ENCODE peak calls at places on chromosomes 1 and 21, in eight cellular contexts. One of them, this sample, is unnamed.

GRCh38 chr1:11571906-11572616 is 82.2 kb downstream of the FBXO2 start:
- DNase-seq in HCT116: peak; percentile 8
- DNase-seq in Peyer's patch: no peak
- DNase-seq in heart left ventricle: peak; percentile 10
- DNase-seq in tibial nerve: no peak
- DNase-seq in spleen: peak; percentile 28
- DNase-seq in testis: no peak
- DNase-seq in right lobe of liver: no peak
- DNase-seq in this sample: no peak

GRCh38 chr1:88736633-88737248 is 52.7 kb downstream of the PKN2 start:
- DNase-seq in right lobe of liver: no peak
- DNase-seq in spleen: no peak
- DNase-seq in Peyer's patch: no peak
- DNase-seq in tibial nerve: no peak
- DNase-seq in HCT116: peak; percentile 23
- DNase-seq in heart left ventricle: no peak
- DNase-seq in testis: no peak
- DNase-seq in this sample: peak; percentile 5

GRCh38 chr1:155307247-155307740 is 1.4 kb upstream of the FDPS start:
- DNase-seq in heart left ventricle: no peak
- DNase-seq in tibial nerve: no peak
- DNase-seq in Peyer's patch: no peak
- DNase-seq in spleen: no peak
- DNase-seq in HCT116: no peak
- DNase-seq in right lobe of liver: no peak
- DNase-seq in testis: no peak
- DNase-seq in this sample: no peak

GRCh38 chr1:224408294-224408590 is 26.4 kb downstream of the WDR26 start:
- DNase-seq in tibial nerve: no peak
- DNase-seq in right lobe of liver: no peak
- DNase-seq in Peyer's patch: no peak
- DNase-seq in HCT116: no peak
- DNase-seq in heart left ventricle: no peak
- DNase-seq in testis: no peak
- DNase-seq in spleen: no peak
- DNase-seq in this sample: no peak

GRCh38 chr1:109624215-109625010 is 4.8 kb downstream of the AMPD2 start:
- DNase-seq in spleen: no peak
- DNase-seq in HCT116: no peak
- DNase-seq in Peyer's patch: no peak
- DNase-seq in tibial nerve: no peak
- DNase-seq in heart left ventricle: no peak
- DNase-seq in testis: no peak
- DNase-seq in right lobe of liver: no peak
- DNase-seq in this sample: no peak

GRCh38 chr1:199010933-199011332 is 372.1 kb downstream of the PTPRC start:
- DNase-seq in right lobe of liver: no peak
- DNase-seq in HCT116: no peak
- DNase-seq in testis: no peak
- DNase-seq in spleen: no peak
- DNase-seq in tibial nerve: no peak
- DNase-seq in heart left ventricle: no peak
- DNase-seq in Peyer's patch: no peak
- DNase-seq in this sample: no peak

GRCh38 chr1:117759535-117759934 is 153.7 kb downstream of the TENT5C start:
- DNase-seq in spleen: no peak
- DNase-seq in right lobe of liver: no peak
- DNase-seq in testis: no peak
- DNase-seq in tibial nerve: no peak
- DNase-seq in Peyer's patch: no peak
- DNase-seq in heart left ventricle: no peak
- DNase-seq in HCT116: no peak
- DNase-seq in this sample: no peak

GRCh38 chr21:31198575-31198974 is 145.5 kb downstream of the TIAM1 start:
- DNase-seq in HCT116: peak; percentile 48
- DNase-seq in testis: no peak
- DNase-seq in heart left ventricle: no peak
- DNase-seq in Peyer's patch: no peak
- DNase-seq in right lobe of liver: no peak
- DNase-seq in tibial nerve: no peak
- DNase-seq in spleen: no peak
- DNase-seq in this sample: peak; percentile 51

GRCh38 chr1:232114985-232115384 is 488.4 kb downstream of the DISC1 start:
- DNase-seq in right lobe of liver: no peak
- DNase-seq in heart left ventricle: no peak
- DNase-seq in testis: no peak
- DNase-seq in HCT116: no peak
- DNase-seq in tibial nerve: no peak
- DNase-seq in Peyer's patch: no peak
- DNase-seq in spleen: no peak
- DNase-seq in this sample: no peak

GRCh38 chr1:248873409-248873992 is 14.6 kb upstream of the ZNF692 start:
- DNase-seq in Peyer's patch: peak; percentile 98
- DNase-seq in spleen: peak; percentile 96
- DNase-seq in tibial nerve: peak; percentile 92
- DNase-seq in HCT116: peak; percentile 93
- DNase-seq in heart left ventricle: peak; percentile 92
- DNase-seq in right lobe of liver: peak; percentile 93
- DNase-seq in testis: peak; percentile 97
- DNase-seq in this sample: peak; percentile 59

GRCh38 chr1:11684070-11684469 is 3.1 kb upstream of the MAD2L2 start:
- DNase-seq in tibial nerve: no peak
- DNase-seq in testis: no peak
- DNase-seq in HCT116: no peak
- DNase-seq in spleen: no peak
- DNase-seq in heart left ventricle: no peak
- DNase-seq in Peyer's patch: no peak
- DNase-seq in right lobe of liver: no peak
- DNase-seq in this sample: no peak

GRCh38 chr1:155125511-155125945 is 2.1 kb upstream of the EFNA1 start:
- DNase-seq in spleen: no peak
- DNase-seq in heart left ventricle: no peak
- DNase-seq in right lobe of liver: peak; percentile 71
- DNase-seq in testis: no peak
- DNase-seq in tibial nerve: no peak
- DNase-seq in Peyer's patch: peak; percentile 61
- DNase-seq in HCT116: no peak
- DNase-seq in this sample: no peak

GRCh38 chr1:40042337-40042736 is 1.8 kb downstream of the CAP1 start:
- DNase-seq in right lobe of liver: no peak
- DNase-seq in tibial nerve: no peak
- DNase-seq in testis: no peak
- DNase-seq in heart left ventricle: no peak
- DNase-seq in spleen: no peak
- DNase-seq in HCT116: no peak
- DNase-seq in Peyer's patch: no peak
- DNase-seq in this sample: no peak

GRCh38 chr1:38990746-38991637 is at the start of gene AKIRIN1:
- DNase-seq in Peyer's patch: peak; percentile 100
- DNase-seq in HCT116: peak; percentile 86
- DNase-seq in spleen: peak; percentile 100
- DNase-seq in right lobe of liver: peak; percentile 99
- DNase-seq in testis: peak; percentile 99
- DNase-seq in tibial nerve: peak; percentile 97
- DNase-seq in heart left ventricle: peak; percentile 99
- DNase-seq in this sample: peak; percentile 96
- TF ChIP-seq POLR2A in Peyer's patch: peak; percentile 94
- TF ChIP-seq POLR2A in HCT116: peak; percentile 65
- TF ChIP-seq POLR2A in spleen: peak; percentile 91
- TF ChIP-seq POLR2A in right lobe of liver: peak; percentile 95
- TF ChIP-seq POLR2A in testis: peak; percentile 92
- TF ChIP-seq POLR2A in tibial nerve: peak; percentile 61
- TF ChIP-seq POLR2A in heart left ventricle: peak; percentile 94
- TF ChIP-seq POLR2A in this sample: peak; percentile 99

DNA sequence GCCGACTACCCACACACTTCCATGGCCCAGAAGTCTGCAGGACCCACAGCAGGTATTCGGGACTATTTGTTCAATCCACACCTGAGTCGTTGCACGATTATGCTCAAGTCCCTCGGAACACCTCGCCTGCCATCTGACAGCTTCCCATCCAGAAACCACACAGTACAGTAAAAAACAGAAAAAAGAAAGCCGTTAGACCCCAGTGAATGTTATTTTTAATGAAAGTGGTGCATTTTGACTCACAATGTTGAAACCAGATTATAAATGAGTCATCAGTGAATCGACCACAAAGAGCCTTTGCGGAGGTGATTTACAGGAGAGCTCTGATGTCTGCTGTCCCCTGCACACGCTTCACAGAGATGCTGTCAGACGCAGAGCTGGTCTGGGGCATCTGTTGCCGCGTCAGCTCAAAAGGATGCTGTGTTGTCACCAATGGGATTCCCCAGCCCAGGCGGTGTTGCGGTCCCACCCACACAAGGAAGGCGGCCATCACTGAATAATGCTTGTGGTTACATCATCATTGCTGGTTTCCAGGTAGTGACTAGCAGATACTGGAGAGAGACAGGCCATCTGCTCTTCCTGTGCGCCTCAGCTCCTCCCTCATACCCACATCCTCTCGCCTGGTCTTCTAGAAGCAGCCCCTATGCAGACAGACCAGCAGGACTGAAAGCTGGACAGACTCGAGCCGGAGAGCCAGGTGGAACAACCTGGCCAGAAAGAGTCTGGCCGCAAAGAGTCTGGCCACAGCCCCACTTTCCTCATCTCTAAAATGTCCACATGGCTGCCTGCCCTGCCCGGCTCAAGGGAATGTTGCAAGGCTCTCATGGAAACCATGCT is 116.8 kb downstream of the TOMM20 start:
- DNase-seq in spleen: peak; percentile 94
- DNase-seq in Peyer's patch: no peak
- DNase-seq in tibial nerve: no peak
- DNase-seq in testis: no peak
- DNase-seq in heart left ventricle: peak; percentile 72
- DNase-seq in right lobe of liver: peak; percentile 70
- DNase-seq in HCT116: peak; percentile 81
- DNase-seq in this sample: peak; percentile 73
- TF ChIP-seq POLR2A in spleen: no peak
- TF ChIP-seq POLR2A in Peyer's patch: no peak
- TF ChIP-seq POLR2A in tibial nerve: no peak
- TF ChIP-seq POLR2A in testis: no peak
- TF ChIP-seq POLR2A in heart left ventricle: no peak
- TF ChIP-seq POLR2A in right lobe of liver: no peak
- TF ChIP-seq POLR2A in HCT116: no peak
- TF ChIP-seq POLR2A in this sample: no peak

GRCh38 chr1:149936076-149936991 is at the start of gene MTMR11:
- DNase-seq in heart left ventricle: peak; percentile 47
- DNase-seq in testis: peak; percentile 76
- DNase-seq in HCT116: no peak
- DNase-seq in right lobe of liver: no peak
- DNase-seq in spleen: no peak
- DNase-seq in Peyer's patch: peak; percentile 74
- DNase-seq in tibial nerve: peak; percentile 26
- DNase-seq in this sample: peak; percentile 50
- TF ChIP-seq POLR2A in heart left ventricle: no peak
- TF ChIP-seq POLR2A in testis: no peak
- TF ChIP-seq POLR2A in HCT116: no peak
- TF ChIP-seq POLR2A in right lobe of liver: no peak
- TF ChIP-seq POLR2A in spleen: no peak
- TF ChIP-seq POLR2A in Peyer's patch: peak; percentile 85
- TF ChIP-seq POLR2A in tibial nerve: no peak
- TF ChIP-seq POLR2A in this sample: no peak

DNA sequence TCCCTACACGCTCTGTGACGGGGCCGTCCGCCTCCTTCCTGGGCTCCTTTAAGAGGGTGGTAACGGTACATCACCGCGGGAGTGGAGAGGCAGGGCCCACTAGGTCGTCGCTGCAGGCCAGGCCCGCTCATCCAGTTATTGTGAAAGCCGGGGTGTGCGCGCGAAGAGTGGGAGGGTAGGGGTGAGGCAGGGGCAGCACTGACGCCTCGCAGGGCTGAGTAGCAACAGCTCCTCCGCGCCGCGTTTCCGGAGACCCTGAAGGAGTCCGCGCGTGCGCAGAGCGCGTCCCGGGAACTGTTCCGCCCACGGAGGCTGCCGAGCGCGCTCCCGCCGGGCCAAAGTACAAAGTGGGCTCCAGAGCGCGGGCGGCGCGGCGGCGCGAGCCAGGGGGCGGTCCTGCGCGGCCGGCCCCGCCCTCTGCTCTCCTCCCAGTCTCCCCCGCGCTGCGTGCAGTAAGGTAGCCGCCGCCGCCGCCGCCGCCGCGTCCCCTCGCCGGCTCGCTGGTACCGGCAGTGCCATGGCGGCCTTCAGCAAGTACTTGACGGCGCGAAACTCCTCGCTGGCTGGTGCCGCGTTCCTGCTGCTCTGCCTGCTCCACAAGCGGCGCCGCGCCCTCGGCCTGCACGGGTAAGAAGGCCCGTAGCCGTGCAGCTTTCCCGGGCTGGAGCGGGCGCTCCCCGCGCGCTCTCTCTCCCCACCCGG is at the start of gene ABCD3:
- DNase-seq in Peyer's patch: peak; percentile 99
- DNase-seq in testis: peak; percentile 98
- DNase-seq in tibial nerve: peak; percentile 95
- DNase-seq in spleen: peak; percentile 99
- DNase-seq in heart left ventricle: peak; percentile 98
- DNase-seq in right lobe of liver: peak; percentile 99
- DNase-seq in HCT116: peak; percentile 83
- DNase-seq in this sample: peak; percentile 85
- TF ChIP-seq POLR2A in Peyer's patch: peak; percentile 85
- TF ChIP-seq POLR2A in testis: no peak
- TF ChIP-seq POLR2A in tibial nerve: peak; percentile 66
- TF ChIP-seq POLR2A in spleen: peak; percentile 87
- TF ChIP-seq POLR2A in heart left ventricle: no peak
- TF ChIP-seq POLR2A in right lobe of liver: peak; percentile 98
- TF ChIP-seq POLR2A in HCT116: peak; percentile 63
- TF ChIP-seq POLR2A in this sample: peak; percentile 83

DNA sequence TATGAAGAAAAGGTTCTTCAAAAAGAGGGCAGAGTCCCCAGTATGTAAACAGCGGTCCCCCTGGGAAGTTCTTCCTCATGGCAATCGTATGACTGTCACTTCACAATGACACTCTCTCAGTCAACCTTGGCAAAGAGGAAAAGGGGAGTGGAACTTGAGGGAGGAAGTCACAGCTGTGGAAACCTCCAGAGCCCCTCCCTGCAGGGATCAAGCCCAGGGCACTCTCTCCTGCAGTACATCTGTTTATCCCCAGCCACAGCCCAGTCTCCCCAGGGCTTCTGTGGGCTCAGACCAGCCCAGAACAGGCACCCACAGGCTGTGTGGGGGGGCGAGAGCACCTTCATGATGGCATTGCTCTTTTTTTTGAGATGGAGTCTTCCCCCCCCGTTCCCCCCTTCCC is 2.0 kb downstream of the ATP13A2 start:
- DNase-seq in right lobe of liver: no peak
- DNase-seq in heart left ventricle: no peak
- DNase-seq in spleen: peak; percentile 76
- DNase-seq in tibial nerve: no peak
- DNase-seq in testis: no peak
- DNase-seq in Peyer's patch: no peak
- DNase-seq in HCT116: no peak
- DNase-seq in this sample: no peak
- TF ChIP-seq POLR2A in right lobe of liver: no peak
- TF ChIP-seq POLR2A in heart left ventricle: no peak
- TF ChIP-seq POLR2A in spleen: no peak
- TF ChIP-seq POLR2A in tibial nerve: no peak
- TF ChIP-seq POLR2A in testis: no peak
- TF ChIP-seq POLR2A in Peyer's patch: no peak
- TF ChIP-seq POLR2A in HCT116: no peak
- TF ChIP-seq POLR2A in this sample: no peak